ENCODE peak calls at places on chromosome 15, in six cellular contexts. One of them, this sample, is unnamed. For H3K36me3, the result is how much of the 10 kb centered on the place peaks cover.

GRCh38 chr15:41848595-41848994 is 9.9 kb downstream of the PLA2G4B start:
- DNase-seq in fibroblast of lung: peak
- DNase-seq in brain microvascular endothelial cell: no peak
- DNase-seq in neural progenitor cell: no peak
- DNase-seq in HCT116: no peak
- DNase-seq in pancreas: no peak
- DNase-seq in this sample: no peak

GRCh38 chr15:69806287-69806915 is 291.3 kb downstream of the TLE3 start:
- DNase-seq in fibroblast of lung: no peak
- DNase-seq in brain microvascular endothelial cell: no peak
- DNase-seq in neural progenitor cell: no peak
- DNase-seq in HCT116: no peak
- DNase-seq in pancreas: no peak
- DNase-seq in this sample: no peak

GRCh38 chr15:95910643-95911212 is 419.8 kb upstream of the NR2F2 start:
- DNase-seq in fibroblast of lung: no peak
- DNase-seq in brain microvascular endothelial cell: no peak
- DNase-seq in neural progenitor cell: peak
- DNase-seq in HCT116: no peak
- DNase-seq in pancreas: no peak
- DNase-seq in this sample: no peak

GRCh38 chr15:45773149-45773548 is 138.3 kb downstream of the SQOR start:
- DNase-seq in fibroblast of lung: no peak
- DNase-seq in brain microvascular endothelial cell: no peak
- DNase-seq in neural progenitor cell: no peak
- DNase-seq in HCT116: no peak
- DNase-seq in pancreas: no peak
- DNase-seq in this sample: no peak

GRCh38 chr15:92714071-92714456 is 58.5 kb upstream of the FAM174B start:
- DNase-seq in fibroblast of lung: peak
- DNase-seq in brain microvascular endothelial cell: peak
- DNase-seq in neural progenitor cell: peak
- DNase-seq in HCT116: no peak
- DNase-seq in pancreas: no peak
- DNase-seq in this sample: peak

GRCh38 chr15:31062310-31062964 is 39.1 kb downstream of the TRPM1 start:
- DNase-seq in fibroblast of lung: no peak
- DNase-seq in brain microvascular endothelial cell: no peak
- DNase-seq in neural progenitor cell: no peak
- DNase-seq in HCT116: no peak
- DNase-seq in pancreas: no peak
- DNase-seq in this sample: no peak

GRCh38 chr15:84605225-84605882 is 4.5 kb downstream of the ZSCAN2 start:
- DNase-seq in fibroblast of lung: no peak
- DNase-seq in brain microvascular endothelial cell: no peak
- DNase-seq in neural progenitor cell: no peak
- DNase-seq in HCT116: no peak
- DNase-seq in pancreas: no peak
- DNase-seq in this sample: no peak

GRCh38 chr15:74618841-74619596 is 3.4 kb downstream of the CLK3 start:
- DNase-seq in fibroblast of lung: no peak
- DNase-seq in brain microvascular endothelial cell: no peak
- DNase-seq in neural progenitor cell: no peak
- DNase-seq in HCT116: no peak
- DNase-seq in pancreas: no peak
- DNase-seq in this sample: no peak

GRCh38 chr15:84653584-84653909 is 536 bp downstream of the WDR73 start:
- DNase-seq in fibroblast of lung: no peak
- DNase-seq in brain microvascular endothelial cell: no peak
- DNase-seq in neural progenitor cell: no peak
- DNase-seq in HCT116: no peak
- DNase-seq in pancreas: no peak
- DNase-seq in this sample: no peak

GRCh38 chr15:31402511-31403056 is 75.9 kb downstream of the KLF13 start:
- DNase-seq in fibroblast of lung: no peak
- DNase-seq in brain microvascular endothelial cell: peak
- DNase-seq in neural progenitor cell: no peak
- DNase-seq in HCT116: no peak
- DNase-seq in pancreas: no peak
- DNase-seq in this sample: no peak

DNA sequence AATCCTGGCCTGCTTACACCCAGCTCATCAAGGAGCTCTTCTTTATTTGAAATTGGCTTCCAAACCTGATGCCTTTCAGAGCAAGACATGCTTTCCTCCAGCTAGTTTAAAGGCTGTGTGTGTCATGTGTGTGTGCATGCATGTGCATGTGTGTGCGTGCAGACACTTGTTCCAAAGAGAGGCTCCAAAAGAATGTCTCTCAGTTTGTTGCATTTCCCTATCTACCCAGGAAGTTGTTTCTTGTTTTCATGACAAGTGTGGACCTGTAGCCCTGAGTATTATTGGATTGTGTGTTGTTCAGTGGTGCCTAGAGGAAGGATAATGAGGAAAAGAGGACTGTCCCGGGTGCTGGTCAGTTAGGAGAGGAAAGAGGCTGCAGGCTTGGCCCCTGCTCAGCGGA is 240.0 kb downstream of the THSD4 start:
- DNase-seq in fibroblast of lung: no peak
- DNase-seq in brain microvascular endothelial cell: no peak
- DNase-seq in neural progenitor cell: no peak
- DNase-seq in HCT116: no peak
- DNase-seq in pancreas: no peak
- DNase-seq in this sample: no peak
- TF ChIP-seq CTCF in fibroblast of lung: no peak
- TF ChIP-seq CTCF in brain microvascular endothelial cell: no peak
- TF ChIP-seq CTCF in neural progenitor cell: no peak
- TF ChIP-seq CTCF in HCT116: no peak
- TF ChIP-seq CTCF in pancreas: no peak
- TF ChIP-seq CTCF in this sample: no peak

DNA sequence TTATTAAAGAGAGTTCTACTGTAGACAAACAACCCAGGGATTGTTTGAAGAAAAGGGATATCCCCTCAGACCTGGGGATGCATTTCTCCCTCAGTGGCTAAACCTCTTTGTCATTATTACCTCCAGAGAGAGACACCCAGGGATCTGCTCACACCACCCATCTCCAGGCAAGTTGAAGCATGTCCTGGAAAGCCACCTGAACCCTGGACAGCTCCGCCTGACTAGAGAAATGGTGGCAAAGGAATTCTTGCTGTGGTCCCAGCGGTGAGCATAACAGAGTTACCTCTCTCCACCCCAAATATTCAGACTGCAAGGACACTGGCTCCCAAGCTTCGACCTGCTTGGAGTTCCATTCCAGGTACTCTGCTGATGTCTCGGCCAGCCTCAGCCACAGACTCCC is 320.2 kb downstream of the RORA start:
- DNase-seq in fibroblast of lung: no peak
- DNase-seq in brain microvascular endothelial cell: no peak
- DNase-seq in neural progenitor cell: no peak
- DNase-seq in HCT116: no peak
- DNase-seq in pancreas: no peak
- DNase-seq in this sample: no peak
- H3K4me3 ChIP-seq in fibroblast of lung: no peak
- H3K4me3 ChIP-seq in brain microvascular endothelial cell: no peak
- H3K4me3 ChIP-seq in neural progenitor cell: no peak
- H3K4me3 ChIP-seq in HCT116: no peak
- H3K4me3 ChIP-seq in pancreas: no peak
- H3K4me3 ChIP-seq in this sample: no peak

DNA sequence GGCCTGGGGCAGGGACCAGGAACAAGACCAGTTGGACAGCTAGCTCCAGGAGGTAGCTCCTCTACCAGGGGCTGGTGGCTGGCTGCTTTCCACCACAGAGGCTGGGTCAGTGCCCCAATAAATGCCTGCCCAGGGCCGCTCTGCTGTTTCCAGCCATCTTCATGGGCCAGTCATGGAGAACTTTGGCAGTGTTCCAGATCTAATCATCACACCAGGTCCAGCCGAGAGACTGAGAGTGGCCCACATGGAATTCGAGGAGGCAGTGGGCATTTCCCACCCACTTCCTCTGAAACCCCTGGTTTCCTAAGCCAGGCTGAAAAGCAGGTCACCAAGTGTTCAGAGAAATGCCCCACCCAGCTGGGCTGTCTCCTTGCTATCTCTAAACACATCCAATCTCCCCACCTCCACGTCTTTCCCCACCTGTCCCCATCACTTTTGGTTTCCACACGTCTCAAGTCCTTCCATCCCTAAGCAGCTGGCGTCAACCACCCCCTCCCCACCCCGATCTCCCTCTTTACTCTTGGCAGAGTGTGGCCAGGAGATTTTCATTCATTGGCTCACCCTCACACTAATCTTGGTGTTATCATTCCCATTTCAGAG is 190.0 kb upstream of the LINGO1 start:
- DNase-seq in fibroblast of lung: no peak
- DNase-seq in brain microvascular endothelial cell: no peak
- DNase-seq in neural progenitor cell: no peak
- DNase-seq in HCT116: no peak
- DNase-seq in pancreas: no peak
- DNase-seq in this sample: no peak
- H3K36me3 ChIP-seq in fibroblast of lung: under half
- H3K36me3 ChIP-seq in brain microvascular endothelial cell: under half
- H3K36me3 ChIP-seq in neural progenitor cell: under half
- H3K36me3 ChIP-seq in HCT116: under half
- H3K36me3 ChIP-seq in pancreas: under half
- H3K36me3 ChIP-seq in this sample: under half

GRCh38 chr15:97126556-97127233 is 796.2 kb downstream of the NR2F2 start:
- DNase-seq in fibroblast of lung: no peak
- DNase-seq in brain microvascular endothelial cell: no peak
- DNase-seq in neural progenitor cell: no peak
- DNase-seq in HCT116: no peak
- DNase-seq in pancreas: no peak
- DNase-seq in this sample: no peak
- TF ChIP-seq CTCF in fibroblast of lung: no peak
- TF ChIP-seq CTCF in brain microvascular endothelial cell: peak
- TF ChIP-seq CTCF in neural progenitor cell: peak
- TF ChIP-seq CTCF in HCT116: no peak
- TF ChIP-seq CTCF in pancreas: no peak
- TF ChIP-seq CTCF in this sample: no peak

GRCh38 chr15:51737538-51738305 is at the start of gene LYSMD2:
- DNase-seq in fibroblast of lung: peak
- DNase-seq in brain microvascular endothelial cell: peak
- DNase-seq in neural progenitor cell: peak
- DNase-seq in HCT116: no peak
- DNase-seq in pancreas: peak
- DNase-seq in this sample: peak

GRCh38 chr15:51736069-51736468 is 1.4 kb downstream of the LYSMD2 start:
- DNase-seq in fibroblast of lung: no peak
- DNase-seq in brain microvascular endothelial cell: no peak
- DNase-seq in neural progenitor cell: no peak
- DNase-seq in HCT116: no peak
- DNase-seq in pancreas: no peak
- DNase-seq in this sample: no peak

GRCh38 chr15:51736646-51737537 is 563 bp downstream of the LYSMD2 start:
- DNase-seq in fibroblast of lung: peak
- DNase-seq in brain microvascular endothelial cell: no peak
- DNase-seq in neural progenitor cell: peak
- DNase-seq in HCT116: no peak
- DNase-seq in pancreas: peak
- DNase-seq in this sample: peak

GRCh38 chr15:51735211-51735610 is 2.2 kb downstream of the LYSMD2 start:
- DNase-seq in fibroblast of lung: no peak
- DNase-seq in brain microvascular endothelial cell: no peak
- DNase-seq in neural progenitor cell: no peak
- DNase-seq in HCT116: no peak
- DNase-seq in pancreas: no peak
- DNase-seq in this sample: no peak

GRCh38 chr15:51735611-51736010 is 1.8 kb downstream of the LYSMD2 start:
- DNase-seq in fibroblast of lung: no peak
- DNase-seq in brain microvascular endothelial cell: no peak
- DNase-seq in neural progenitor cell: no peak
- DNase-seq in HCT116: no peak
- DNase-seq in pancreas: no peak
- DNase-seq in this sample: no peak
- H3K4me3 ChIP-seq in fibroblast of lung: no peak
- H3K4me3 ChIP-seq in brain microvascular endothelial cell: no peak
- H3K4me3 ChIP-seq in neural progenitor cell: no peak
- H3K4me3 ChIP-seq in HCT116: no peak
- H3K4me3 ChIP-seq in pancreas: no peak
- H3K4me3 ChIP-seq in this sample: no peak

GRCh38 chr15:72771329-72771725 is 12.2 kb downstream of the ADPGK start:
- DNase-seq in fibroblast of lung: no peak
- DNase-seq in brain microvascular endothelial cell: no peak
- DNase-seq in neural progenitor cell: peak
- DNase-seq in HCT116: no peak
- DNase-seq in pancreas: no peak
- DNase-seq in this sample: no peak
- H3K36me3 ChIP-seq in fibroblast of lung: under half
- H3K36me3 ChIP-seq in brain microvascular endothelial cell: under half
- H3K36me3 ChIP-seq in neural progenitor cell: under half
- H3K36me3 ChIP-seq in HCT116: under half
- H3K36me3 ChIP-seq in pancreas: under half
- H3K36me3 ChIP-seq in this sample: under half

GRCh38 chr15:40293006-40293405 is 10.1 kb upstream of the ANKRD63 start:
- DNase-seq in fibroblast of lung: no peak
- DNase-seq in brain microvascular endothelial cell: no peak
- DNase-seq in neural progenitor cell: no peak
- DNase-seq in HCT116: no peak
- DNase-seq in pancreas: no peak
- DNase-seq in this sample: no peak

GRCh38 chr15:40290540-40291087 is 7.8 kb upstream of the ANKRD63 start:
- DNase-seq in fibroblast of lung: no peak
- DNase-seq in brain microvascular endothelial cell: no peak
- DNase-seq in neural progenitor cell: no peak
- DNase-seq in HCT116: no peak
- DNase-seq in pancreas: no peak
- DNase-seq in this sample: no peak

GRCh38 chr15:40289140-40289775 is 6.4 kb upstream of the ANKRD63 start:
- DNase-seq in fibroblast of lung: no peak
- DNase-seq in brain microvascular endothelial cell: no peak
- DNase-seq in neural progenitor cell: no peak
- DNase-seq in HCT116: no peak
- DNase-seq in pancreas: peak
- DNase-seq in this sample: no peak

GRCh38 chr15:40292246-40292645 is 9.4 kb upstream of the ANKRD63 start:
- DNase-seq in fibroblast of lung: no peak
- DNase-seq in brain microvascular endothelial cell: no peak
- DNase-seq in neural progenitor cell: no peak
- DNase-seq in HCT116: no peak
- DNase-seq in pancreas: no peak
- DNase-seq in this sample: no peak

DNA sequence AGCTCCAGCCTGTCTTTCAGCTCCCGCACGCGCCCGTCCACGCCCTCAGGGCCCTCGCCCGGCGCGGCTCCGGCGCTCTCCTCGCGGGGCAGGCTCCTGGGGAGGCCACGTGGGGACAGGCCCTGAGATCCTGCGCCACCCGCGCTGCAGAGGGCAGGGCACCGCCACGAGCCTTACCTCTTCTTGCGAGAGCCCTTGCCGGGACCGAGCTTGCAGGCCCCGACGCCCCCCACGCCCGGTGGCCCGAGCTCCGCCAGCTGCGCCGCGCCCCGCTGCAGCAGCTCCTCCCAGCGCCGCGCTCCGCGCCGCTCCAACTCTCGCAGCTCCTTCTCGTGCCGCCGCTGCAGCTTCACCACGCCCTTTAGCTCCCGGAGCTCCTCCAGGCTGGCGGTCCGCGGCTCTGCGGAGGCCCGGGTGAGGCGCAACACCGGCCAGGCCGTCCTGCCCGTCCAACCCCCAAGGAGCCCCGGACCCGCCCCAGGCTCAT is 8.3 kb upstream of the ANKRD63 start:
- DNase-seq in fibroblast of lung: peak
- DNase-seq in brain microvascular endothelial cell: peak
- DNase-seq in neural progenitor cell: peak
- DNase-seq in HCT116: no peak
- DNase-seq in pancreas: no peak
- DNase-seq in this sample: peak
- TF ChIP-seq CTCF in fibroblast of lung: no peak
- TF ChIP-seq CTCF in brain microvascular endothelial cell: no peak
- TF ChIP-seq CTCF in neural progenitor cell: no peak
- TF ChIP-seq CTCF in HCT116: no peak
- TF ChIP-seq CTCF in pancreas: no peak
- TF ChIP-seq CTCF in this sample: no peak

This sample was measured in Caco-2.